ENCODE peak calls at places on chromosomes 11 and 22, in eight cellular contexts. One of them, this sample, is unnamed.

GRCh38 chr11:111762981-111763643 is 3.1 kb downstream of the PPP2R1B start:
- DNase-seq in right lobe of liver: no peak
- DNase-seq in nucleus accumbens: no peak
- DNase-seq in HFF-Myc: no peak
- DNase-seq in Panc1: no peak
- DNase-seq in activated T-cell treated with anti-CD3 and anti-CD28 coated beads for 48 hours: no peak
- DNase-seq in posterior cingulate gyrus: peak
- DNase-seq in Calu3: no peak
- DNase-seq in this sample: no peak

GRCh38 chr11:14611939-14612338 is 31.7 kb upstream of the PDE3B start:
- DNase-seq in right lobe of liver: no peak
- DNase-seq in nucleus accumbens: no peak
- DNase-seq in HFF-Myc: no peak
- DNase-seq in Panc1: no peak
- DNase-seq in activated T-cell treated with anti-CD3 and anti-CD28 coated beads for 48 hours: no peak
- DNase-seq in posterior cingulate gyrus: no peak
- DNase-seq in Calu3: no peak
- DNase-seq in this sample: no peak

GRCh38 chr11:6612816-6613136 is 760 bp upstream of the TAF10 start:
- DNase-seq in right lobe of liver: no peak
- DNase-seq in nucleus accumbens: no peak
- DNase-seq in HFF-Myc: no peak
- DNase-seq in Panc1: no peak
- DNase-seq in activated T-cell treated with anti-CD3 and anti-CD28 coated beads for 48 hours: no peak
- DNase-seq in posterior cingulate gyrus: no peak
- DNase-seq in Calu3: peak
- DNase-seq in this sample: no peak

GRCh38 chr11:99311870-99312269 is 291.1 kb downstream of the CNTN5 start:
- DNase-seq in right lobe of liver: no peak
- DNase-seq in nucleus accumbens: no peak
- DNase-seq in HFF-Myc: no peak
- DNase-seq in Panc1: no peak
- DNase-seq in activated T-cell treated with anti-CD3 and anti-CD28 coated beads for 48 hours: no peak
- DNase-seq in posterior cingulate gyrus: no peak
- DNase-seq in Calu3: no peak
- DNase-seq in this sample: peak

GRCh38 chr11:83097671-83098070 is 26.0 kb upstream of the RAB30 start:
- DNase-seq in right lobe of liver: no peak
- DNase-seq in nucleus accumbens: no peak
- DNase-seq in HFF-Myc: no peak
- DNase-seq in Panc1: no peak
- DNase-seq in activated T-cell treated with anti-CD3 and anti-CD28 coated beads for 48 hours: no peak
- DNase-seq in posterior cingulate gyrus: no peak
- DNase-seq in Calu3: no peak
- DNase-seq in this sample: no peak

GRCh38 chr11:2358754-2359444 is 18.2 kb upstream of the CD81 start:
- DNase-seq in right lobe of liver: no peak
- DNase-seq in nucleus accumbens: no peak
- DNase-seq in HFF-Myc: no peak
- DNase-seq in Panc1: no peak
- DNase-seq in activated T-cell treated with anti-CD3 and anti-CD28 coated beads for 48 hours: no peak
- DNase-seq in posterior cingulate gyrus: no peak
- DNase-seq in Calu3: no peak
- DNase-seq in this sample: no peak

GRCh38 chr11:6705905-6706535 is 22.9 kb upstream of the MRPL17 start:
- DNase-seq in right lobe of liver: no peak
- DNase-seq in nucleus accumbens: no peak
- DNase-seq in HFF-Myc: no peak
- DNase-seq in Panc1: no peak
- DNase-seq in activated T-cell treated with anti-CD3 and anti-CD28 coated beads for 48 hours: no peak
- DNase-seq in posterior cingulate gyrus: peak
- DNase-seq in Calu3: peak
- DNase-seq in this sample: no peak

GRCh38 chr22:50714150-50714549 is 23.9 kb upstream of the ACR start:
- DNase-seq in right lobe of liver: peak
- DNase-seq in nucleus accumbens: no peak
- DNase-seq in HFF-Myc: no peak
- DNase-seq in Panc1: no peak
- DNase-seq in activated T-cell treated with anti-CD3 and anti-CD28 coated beads for 48 hours: no peak
- DNase-seq in posterior cingulate gyrus: no peak
- DNase-seq in Calu3: no peak
- DNase-seq in this sample: no peak

GRCh38 chr22:28670153-28670552 is 9.5 kb downstream of the TTC28 start:
- DNase-seq in right lobe of liver: no peak
- DNase-seq in nucleus accumbens: no peak
- DNase-seq in HFF-Myc: no peak
- DNase-seq in Panc1: no peak
- DNase-seq in activated T-cell treated with anti-CD3 and anti-CD28 coated beads for 48 hours: no peak
- DNase-seq in posterior cingulate gyrus: no peak
- DNase-seq in Calu3: no peak
- DNase-seq in this sample: no peak

GRCh38 chr22:21598302-21598701 is 30.8 kb downstream of the UBE2L3 start:
- DNase-seq in right lobe of liver: no peak
- DNase-seq in nucleus accumbens: no peak
- DNase-seq in HFF-Myc: no peak
- DNase-seq in Panc1: no peak
- DNase-seq in activated T-cell treated with anti-CD3 and anti-CD28 coated beads for 48 hours: no peak
- DNase-seq in posterior cingulate gyrus: no peak
- DNase-seq in Calu3: no peak
- DNase-seq in this sample: no peak

GRCh38 chr11:70265341-70265740 is 5.1 kb upstream of the PPFIA1 start:
- DNase-seq in right lobe of liver: no peak
- DNase-seq in nucleus accumbens: no peak
- DNase-seq in HFF-Myc: no peak
- DNase-seq in Panc1: no peak
- DNase-seq in activated T-cell treated with anti-CD3 and anti-CD28 coated beads for 48 hours: no peak
- DNase-seq in posterior cingulate gyrus: no peak
- DNase-seq in Calu3: no peak
- DNase-seq in this sample: no peak

GRCh38 chr11:15605094-15605493 is 490.4 kb downstream of the INSC start:
- DNase-seq in right lobe of liver: no peak
- DNase-seq in nucleus accumbens: no peak
- DNase-seq in HFF-Myc: no peak
- DNase-seq in Panc1: no peak
- DNase-seq in activated T-cell treated with anti-CD3 and anti-CD28 coated beads for 48 hours: no peak
- DNase-seq in posterior cingulate gyrus: no peak
- DNase-seq in Calu3: no peak
- DNase-seq in this sample: no peak

GRCh38 chr11:47656284-47656915 is 14.0 kb upstream of the MTCH2 start:
- DNase-seq in right lobe of liver: no peak
- DNase-seq in nucleus accumbens: no peak
- DNase-seq in HFF-Myc: no peak
- DNase-seq in Panc1: no peak
- DNase-seq in activated T-cell treated with anti-CD3 and anti-CD28 coated beads for 48 hours: no peak
- DNase-seq in posterior cingulate gyrus: no peak
- DNase-seq in Calu3: no peak
- DNase-seq in this sample: no peak

GRCh38 chr22:31248138-31248745 is 36.1 kb downstream of the LIMK2 start:
- DNase-seq in right lobe of liver: no peak
- DNase-seq in nucleus accumbens: peak
- DNase-seq in HFF-Myc: peak
- DNase-seq in Panc1: no peak
- DNase-seq in activated T-cell treated with anti-CD3 and anti-CD28 coated beads for 48 hours: peak
- DNase-seq in posterior cingulate gyrus: peak
- DNase-seq in Calu3: no peak
- DNase-seq in this sample: peak

This sample was measured in PC-9.